ENCODE peak calls at places on chromosomes 4 and X, in four cellular contexts. L, Q, V and N are unnamed samples.

GRCh38 chrX:68995780-68996551 is 167.1 kb downstream of the EFNB1 start:
- DNase-seq in L (no peak), Q (no peak), V (no peak), N (peak; percentile 63)

GRCh38 chr4:176309772-176310171 is 10.0 kb upstream of the SPCS3 start:
- DNase-seq in L (no peak), Q (no peak), V (no peak), N (no peak)

GRCh38 chrX:117996918-117997480 is 119.6 kb downstream of the KLHL13 start:
- DNase-seq in L (no peak), Q (no peak), V (no peak), N (no peak)

GRCh38 chr4:78889955-78890354 is 49.3 kb downstream of the PAQR3 start:
- DNase-seq in L (no peak), Q (no peak), V (no peak), N (no peak)

GRCh38 chrX:56802921-56803848 is 74.1 kb downstream of the NBDY start:
- DNase-seq in L (peak; percentile 75), Q (peak; percentile 66), V (no peak), N (peak; percentile 71)

GRCh38 chrX:106894978-106895452 is 8.1 kb downstream of the RIPPLY1 start:
- DNase-seq in L (no peak), Q (peak; percentile 20), V (no peak), N (peak; percentile 76)

GRCh38 chr4:11805837-11806236 is 377.1 kb upstream of the HS3ST1 start:
- DNase-seq in L (no peak), Q (no peak), V (no peak), N (peak; percentile 28)

GRCh38 chr4:87310691-87311335 is 11.9 kb downstream of the HSD17B13 start:
- DNase-seq in L (no peak), Q (no peak), V (no peak), N (no peak)

DNA sequence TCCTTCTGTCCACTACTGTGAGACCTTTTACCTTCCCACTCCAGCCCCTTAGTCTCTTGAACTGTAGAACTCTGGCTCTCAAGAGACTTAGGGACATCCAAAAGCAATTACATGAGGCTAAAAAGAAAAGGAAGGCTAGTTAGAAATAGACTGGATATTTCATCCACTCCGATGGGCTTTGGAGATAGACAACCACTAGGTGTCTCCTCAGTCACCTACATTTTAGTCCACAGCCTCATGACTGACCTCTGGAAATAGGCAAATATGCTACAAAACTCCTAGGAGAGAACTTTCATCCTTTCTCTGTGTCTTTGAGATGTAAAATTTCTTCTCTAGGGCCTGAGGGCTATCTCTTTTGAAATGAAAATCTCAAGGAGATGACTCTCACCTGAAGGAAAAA is 45.1 kb upstream of the LAMP2 start:
- DNase-seq in L (no peak), Q (no peak), V (no peak), N (peak; percentile 22)
- TF ChIP-seq CTCF in L (no peak), Q (peak; percentile 43), V (peak; percentile 6), N (peak; percentile 44)

GRCh38 chr4:42151568-42152506 is 618 bp downstream of the BEND4 start:
- DNase-seq in L (peak; percentile 30), Q (no peak), V (no peak), N (no peak)
- H3K4me3 ChIP-seq in L (peak overlapping the region; percentile 58), Q (no peak overlapping the region), V (peak overlapping the region; percentile 47), N (no peak overlapping the region)

GRCh38 chr4:21139327-21139726 is 439.1 kb downstream of the PACRGL start:
- DNase-seq in L (no peak), Q (no peak), V (no peak), N (no peak)

GRCh38 chr4:21130606-21131005 is 430.3 kb downstream of the PACRGL start:
- DNase-seq in L (no peak), Q (no peak), V (no peak), N (no peak)

GRCh38 chr4:21136231-21136630 is 436.0 kb downstream of the PACRGL start:
- DNase-seq in L (no peak), Q (no peak), V (no peak), N (no peak)

DNA sequence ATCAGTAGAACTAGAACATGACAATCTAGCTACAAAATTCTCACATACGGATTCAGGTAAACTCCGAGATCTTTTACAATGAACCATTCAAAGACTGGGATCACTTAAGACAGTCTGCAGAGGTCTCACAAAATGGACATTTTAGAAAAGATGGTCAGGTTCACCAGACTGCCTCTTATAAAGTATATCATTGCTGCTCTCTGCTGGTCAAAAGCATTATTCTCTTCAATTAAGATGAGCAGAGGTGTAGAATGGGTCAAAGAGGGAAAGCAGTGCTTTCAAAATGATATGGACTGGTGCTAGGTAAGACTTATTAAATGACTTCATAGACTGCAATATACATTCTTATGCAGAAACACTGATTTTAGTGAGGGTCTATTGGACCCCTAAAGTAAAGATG is 434.7 kb downstream of the PACRGL start:
- DNase-seq in L (no peak), Q (no peak), V (no peak), N (peak; percentile 35)
- TF ChIP-seq CTCF in L (no peak), Q (no peak), V (no peak), N (peak; percentile 16)

GRCh38 chr4:973431-974397 is at the start of gene DGKQ:
- DNase-seq in L (peak; percentile 90), Q (peak; percentile 18), V (peak; percentile 93), N (peak; percentile 77)

GRCh38 chr4:974668-975067 is 1.3 kb upstream of the DGKQ start:
- DNase-seq in L (no peak), Q (no peak), V (no peak), N (no peak)

GRCh38 chr4:971670-972500 is 1.5 kb downstream of the DGKQ start:
- DNase-seq in L (no peak), Q (no peak), V (no peak), N (no peak)

GRCh38 chr4:970854-971520 is 2.4 kb downstream of the DGKQ start:
- DNase-seq in L (no peak), Q (no peak), V (no peak), N (no peak)

GRCh38 chr4:972651-973424 is 531 bp downstream of the DGKQ start:
- DNase-seq in L (peak; percentile 39), Q (no peak), V (no peak), N (no peak)
- H3K4me3 ChIP-seq in L (peak overlapping the region; percentile 98), Q (peak overlapping the region; percentile 69), V (peak overlapping the region; percentile 73), N (peak overlapping the region; percentile 53)

DNA sequence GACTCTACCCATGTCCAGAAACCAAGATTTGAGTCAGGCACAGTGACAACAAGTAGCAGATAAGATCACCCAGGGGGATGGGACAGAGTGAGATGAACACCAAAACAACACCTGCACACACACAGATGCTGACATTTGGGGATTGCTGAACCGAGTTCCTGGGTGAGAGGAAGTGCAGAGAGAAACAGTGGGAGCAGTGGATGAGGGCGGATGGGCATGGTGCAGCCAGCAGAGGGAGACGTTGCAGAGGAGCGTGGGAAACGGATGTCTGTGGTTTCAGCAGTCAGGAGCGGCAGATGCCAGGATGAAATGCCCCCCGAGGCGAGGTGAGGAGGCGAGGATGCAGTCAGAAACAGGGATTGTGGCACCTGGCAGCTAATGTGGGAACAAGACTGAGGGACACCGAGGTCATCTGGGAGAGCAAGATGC is 78.6 kb upstream of the STS start:
- DNase-seq in L (no peak), Q (no peak), V (no peak), N (no peak)
- TF ChIP-seq CTCF in L (no peak), Q (peak; percentile 22), V (no peak), N (peak; percentile 51)

GRCh38 chr4:55819634-55820033 is at the start of gene EXOC1L:
- DNase-seq in L (no peak), Q (no peak), V (no peak), N (peak; percentile 34)
- H3K4me3 ChIP-seq in L (peak within 1 kb of the TSS; percentile 18), Q (peak within 1 kb of the TSS; percentile 21), V (peak within 1 kb of the TSS; percentile 41), N (peak within 1 kb of the TSS; percentile 27)